ENCODE peak calls at places on chromosomes 12 and 14, in six cellular contexts. One of them, this sample, is unnamed.

GRCh38 chr12:254039-254438 is 8.6 kb downstream of the SLC6A13 start:
- DNase-seq in body of pancreas: no peak
- DNase-seq in endothelial cell of umbilical vein: no peak
- DNase-seq in ovary: no peak
- DNase-seq in HCT116: no peak
- DNase-seq in NB4: no peak
- DNase-seq in this sample: no peak

GRCh38 chr14:51855234-51855633 is 5.2 kb upstream of the GNG2 start:
- DNase-seq in NB4: no peak
- DNase-seq in body of pancreas: no peak
- DNase-seq in endothelial cell of umbilical vein: no peak
- DNase-seq in ovary: no peak
- DNase-seq in HCT116: no peak
- DNase-seq in this sample: no peak

GRCh38 chr14:82075566-82075965 is 541.9 kb upstream of the SEL1L start:
- DNase-seq in endothelial cell of umbilical vein: no peak
- DNase-seq in body of pancreas: peak; percentile 48
- DNase-seq in NB4: peak; percentile 44
- DNase-seq in HCT116: no peak
- DNase-seq in ovary: no peak
- DNase-seq in this sample: peak; percentile 27

GRCh38 chr14:30908826-30909225 is 34.5 kb downstream of the COCH start:
- DNase-seq in endothelial cell of umbilical vein: no peak
- DNase-seq in NB4: no peak
- DNase-seq in body of pancreas: no peak
- DNase-seq in HCT116: no peak
- DNase-seq in ovary: no peak
- DNase-seq in this sample: no peak

GRCh38 chr12:99984271-99985128 is at the start of gene ANKS1B:
- DNase-seq in body of pancreas: peak; percentile 40
- DNase-seq in NB4: peak; percentile 66
- DNase-seq in HCT116: no peak
- DNase-seq in ovary: peak; percentile 27
- DNase-seq in endothelial cell of umbilical vein: peak; percentile 19
- DNase-seq in this sample: peak; percentile 49

GRCh38 chr14:34665785-34666425 is 36.0 kb upstream of the SNX6 start:
- DNase-seq in endothelial cell of umbilical vein: peak; percentile 89
- DNase-seq in ovary: no peak
- DNase-seq in NB4: peak; percentile 26
- DNase-seq in body of pancreas: no peak
- DNase-seq in HCT116: no peak
- DNase-seq in this sample: no peak

GRCh38 chr14:45252356-45253069 is 489 bp downstream of the MIS18BP1 start:
- DNase-seq in HCT116: no peak
- DNase-seq in NB4: peak; percentile 53
- DNase-seq in body of pancreas: no peak
- DNase-seq in ovary: no peak
- DNase-seq in endothelial cell of umbilical vein: peak; percentile 42
- DNase-seq in this sample: no peak

GRCh38 chr14:90624228-90624627 is 192.0 kb downstream of the TTC7B start:
- DNase-seq in NB4: peak; percentile 81
- DNase-seq in body of pancreas: no peak
- DNase-seq in ovary: no peak
- DNase-seq in endothelial cell of umbilical vein: peak; percentile 55
- DNase-seq in HCT116: peak; percentile 42
- DNase-seq in this sample: no peak

DNA sequence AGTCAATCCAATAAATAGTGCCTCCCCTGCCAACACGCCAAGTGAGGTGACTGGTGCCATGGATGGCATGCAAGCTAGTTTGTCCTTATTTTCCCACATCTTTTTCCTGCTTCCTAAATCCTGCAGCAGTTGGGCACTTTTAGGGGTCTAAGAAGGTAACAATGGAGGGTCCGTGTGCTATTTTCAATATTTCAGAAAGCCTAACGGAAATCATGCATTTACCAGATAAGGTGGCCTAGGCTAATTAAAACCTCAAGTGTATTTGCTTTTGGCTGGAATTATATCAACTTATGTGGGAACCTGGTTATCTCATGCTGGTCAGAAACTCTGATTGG is 4.9 kb downstream of the ITGA5 start:
- DNase-seq in ovary: no peak
- DNase-seq in endothelial cell of umbilical vein: peak; percentile 83
- DNase-seq in NB4: no peak
- DNase-seq in body of pancreas: no peak
- DNase-seq in HCT116: no peak
- DNase-seq in this sample: no peak
- H3K4me3 ChIP-seq in ovary: peak overlapping the region; percentile 17
- H3K4me3 ChIP-seq in endothelial cell of umbilical vein: peak overlapping the region; percentile 27
- H3K4me3 ChIP-seq in NB4: peak overlapping the region; percentile 62
- H3K4me3 ChIP-seq in body of pancreas: no peak overlapping the region
- H3K4me3 ChIP-seq in HCT116: no peak overlapping the region
- H3K4me3 ChIP-seq in this sample: peak overlapping the region; percentile 23

GRCh38 chr14:50798048-50798421 is 32.9 kb downstream of the NIN start:
- DNase-seq in HCT116: no peak
- DNase-seq in endothelial cell of umbilical vein: no peak
- DNase-seq in NB4: no peak
- DNase-seq in body of pancreas: no peak
- DNase-seq in ovary: no peak
- DNase-seq in this sample: no peak
- TF ChIP-seq POLR2A in HCT116: no peak
- TF ChIP-seq POLR2A in endothelial cell of umbilical vein: no peak
- TF ChIP-seq POLR2A in NB4: no peak
- TF ChIP-seq POLR2A in body of pancreas: no peak
- TF ChIP-seq POLR2A in ovary: no peak
- TF ChIP-seq POLR2A in this sample: no peak

DNA sequence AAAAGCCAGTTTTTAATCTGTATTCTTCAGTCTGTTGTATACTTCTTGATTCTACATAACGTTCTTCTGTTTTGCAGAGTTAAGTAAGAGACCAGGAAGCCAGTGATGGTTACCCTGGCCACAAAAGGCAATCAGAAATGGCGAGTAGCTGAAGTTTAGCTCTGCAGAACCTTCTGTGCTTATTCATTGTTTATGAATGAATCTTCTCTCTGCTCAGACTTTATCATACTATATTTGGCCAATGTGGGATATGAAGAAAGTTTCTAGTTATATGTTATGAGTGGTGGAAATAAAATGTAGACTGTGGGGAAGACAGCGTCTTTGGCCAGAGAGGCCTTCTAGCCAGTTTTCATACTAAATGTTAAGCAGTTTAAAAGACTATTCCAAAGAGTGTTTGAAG is 249.9 kb upstream of the RGS6 start:
- DNase-seq in NB4: no peak
- DNase-seq in HCT116: no peak
- DNase-seq in endothelial cell of umbilical vein: no peak
- DNase-seq in ovary: no peak
- DNase-seq in body of pancreas: no peak
- DNase-seq in this sample: no peak
- H3K4me3 ChIP-seq in NB4: no peak overlapping the region
- H3K4me3 ChIP-seq in HCT116: no peak overlapping the region
- H3K4me3 ChIP-seq in endothelial cell of umbilical vein: no peak overlapping the region
- H3K4me3 ChIP-seq in ovary: no peak overlapping the region
- H3K4me3 ChIP-seq in body of pancreas: no peak overlapping the region
- H3K4me3 ChIP-seq in this sample: no peak overlapping the region

DNA sequence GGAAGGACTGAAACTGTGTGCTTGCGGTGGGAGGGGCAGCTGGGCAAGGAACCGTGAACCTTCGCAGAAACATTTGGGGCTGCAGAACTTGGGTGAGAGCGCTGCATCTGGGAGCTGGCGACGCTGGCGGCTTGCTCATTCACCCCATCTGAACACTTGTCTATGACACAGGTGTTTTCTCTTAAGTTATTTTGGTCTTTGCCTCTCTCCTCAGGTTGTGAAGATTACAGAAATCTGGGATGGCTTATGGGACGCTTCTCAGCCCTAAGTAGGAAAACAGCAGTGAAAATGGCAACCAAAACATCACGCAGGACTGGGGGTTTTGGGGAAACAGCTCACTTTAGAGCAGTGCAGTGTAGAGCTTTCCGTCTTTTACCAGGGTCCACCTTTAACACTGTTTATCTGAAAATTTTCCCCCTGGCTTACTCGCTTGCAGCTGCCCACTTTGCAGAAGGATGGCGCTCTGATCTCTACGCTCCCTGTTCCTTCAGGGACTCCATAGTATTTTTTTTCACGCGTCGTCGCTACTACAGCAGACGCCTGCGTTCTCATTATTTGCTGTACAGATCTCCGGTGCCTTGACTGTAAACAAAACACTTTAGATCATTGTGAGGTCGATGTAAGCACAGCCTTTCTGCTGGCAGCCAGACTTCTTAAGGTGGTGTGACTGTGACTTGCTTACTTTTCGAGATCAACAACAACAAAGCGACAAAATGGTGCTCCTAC is 2.7 kb upstream of the CDKN1B start:
- DNase-seq in body of pancreas: peak; percentile 42
- DNase-seq in HCT116: no peak
- DNase-seq in NB4: peak; percentile 31
- DNase-seq in endothelial cell of umbilical vein: peak; percentile 80
- DNase-seq in ovary: peak; percentile 60
- DNase-seq in this sample: peak; percentile 54
- TF ChIP-seq POLR2A in body of pancreas: peak; percentile 31
- TF ChIP-seq POLR2A in HCT116: no peak
- TF ChIP-seq POLR2A in NB4: no peak
- TF ChIP-seq POLR2A in endothelial cell of umbilical vein: no peak
- TF ChIP-seq POLR2A in ovary: peak; percentile 44
- TF ChIP-seq POLR2A in this sample: no peak

DNA sequence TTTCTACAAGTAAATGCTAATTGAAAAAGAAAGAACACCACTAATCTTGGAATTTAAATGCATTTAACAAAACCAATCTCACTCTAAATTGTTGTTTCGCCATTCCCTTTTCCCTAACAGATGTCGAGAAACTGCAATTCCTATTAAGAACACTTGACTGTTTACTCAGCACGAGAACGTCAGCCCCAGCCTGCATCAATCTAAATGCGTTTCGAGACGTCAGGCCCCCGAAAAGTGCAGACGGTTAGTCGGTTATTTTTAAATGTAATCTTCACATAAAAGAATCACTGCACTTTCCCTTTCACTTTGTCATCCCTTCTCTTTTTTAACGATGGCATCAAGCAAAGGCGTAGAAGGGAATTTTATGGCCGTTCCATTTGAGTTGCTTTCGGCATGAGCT is 837.6 kb downstream of the VRK1 start:
- DNase-seq in HCT116: no peak
- DNase-seq in NB4: no peak
- DNase-seq in endothelial cell of umbilical vein: no peak
- DNase-seq in ovary: no peak
- DNase-seq in body of pancreas: no peak
- DNase-seq in this sample: no peak
- H3K4me3 ChIP-seq in HCT116: no peak overlapping the region
- H3K4me3 ChIP-seq in NB4: no peak overlapping the region
- H3K4me3 ChIP-seq in endothelial cell of umbilical vein: no peak overlapping the region
- H3K4me3 ChIP-seq in ovary: no peak overlapping the region
- H3K4me3 ChIP-seq in body of pancreas: no peak overlapping the region
- H3K4me3 ChIP-seq in this sample: peak overlapping the region; percentile 25

GRCh38 chr12:52052471-52053186 is 1.4 kb downstream of the NR4A1 start:
- DNase-seq in HCT116: no peak
- DNase-seq in body of pancreas: peak; percentile 13
- DNase-seq in endothelial cell of umbilical vein: no peak
- DNase-seq in NB4: no peak
- DNase-seq in ovary: peak; percentile 66
- DNase-seq in this sample: peak; percentile 77

GRCh38 chr12:52049688-52050087 is 1.6 kb upstream of the NR4A1 start:
- DNase-seq in NB4: no peak
- DNase-seq in ovary: no peak
- DNase-seq in HCT116: no peak
- DNase-seq in endothelial cell of umbilical vein: no peak
- DNase-seq in body of pancreas: no peak
- DNase-seq in this sample: no peak

GRCh38 chr12:52049286-52049685 is 2.0 kb upstream of the NR4A1 start:
- DNase-seq in endothelial cell of umbilical vein: no peak
- DNase-seq in ovary: no peak
- DNase-seq in NB4: no peak
- DNase-seq in body of pancreas: no peak
- DNase-seq in HCT116: no peak
- DNase-seq in this sample: no peak

GRCh38 chr12:52050116-52050770 is 999 bp upstream of the NR4A1 start:
- DNase-seq in body of pancreas: peak; percentile 62
- DNase-seq in NB4: no peak
- DNase-seq in endothelial cell of umbilical vein: no peak
- DNase-seq in HCT116: no peak
- DNase-seq in ovary: peak; percentile 81
- DNase-seq in this sample: peak; percentile 67

DNA sequence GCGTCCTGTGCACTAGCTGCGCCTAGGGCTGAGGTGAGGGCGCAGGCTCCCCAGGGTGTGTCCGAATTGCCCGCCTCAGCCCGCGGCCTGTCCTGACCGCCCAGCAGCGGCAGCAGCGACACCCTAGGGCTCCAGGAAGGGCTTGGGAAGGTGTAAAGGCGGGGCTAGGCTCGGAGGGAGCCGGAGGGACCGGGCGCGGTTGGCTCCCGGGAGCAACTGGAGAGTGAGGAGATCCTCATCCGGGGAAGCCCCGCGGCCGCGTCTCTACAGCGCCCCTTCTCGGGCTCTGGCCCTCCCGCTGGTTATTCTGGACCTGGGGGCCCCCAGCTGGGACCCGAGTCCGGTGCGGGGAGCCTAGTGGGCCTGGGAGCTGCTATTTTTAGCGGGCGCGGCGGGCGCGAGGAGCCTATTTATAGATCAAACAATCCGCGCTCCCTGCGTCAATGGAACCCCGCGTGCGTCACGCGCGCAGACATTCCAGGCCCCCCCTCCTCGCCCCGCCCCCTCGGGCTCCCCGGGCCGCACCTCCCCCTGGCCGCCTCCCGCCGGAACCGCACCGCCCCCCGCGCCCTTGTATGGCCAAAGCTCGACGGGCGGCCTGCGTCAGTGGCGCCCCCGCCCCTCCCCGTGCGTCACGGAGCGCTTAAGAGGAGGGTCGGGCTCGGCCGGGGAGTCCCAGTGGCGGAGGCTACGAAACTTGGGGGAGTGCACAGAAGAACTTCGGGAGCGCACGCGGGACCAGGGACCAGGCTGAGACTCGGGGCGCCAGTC is at the start of gene NR4A1:
- DNase-seq in NB4: peak; percentile 94
- DNase-seq in endothelial cell of umbilical vein: peak; percentile 96
- DNase-seq in HCT116: peak; percentile 87
- DNase-seq in ovary: peak; percentile 100
- DNase-seq in body of pancreas: peak; percentile 97
- DNase-seq in this sample: peak; percentile 99
- TF ChIP-seq POLR2A in NB4: peak; percentile 30
- TF ChIP-seq POLR2A in endothelial cell of umbilical vein: no peak
- TF ChIP-seq POLR2A in HCT116: peak; percentile 63
- TF ChIP-seq POLR2A in ovary: peak; percentile 98
- TF ChIP-seq POLR2A in body of pancreas: peak; percentile 79
- TF ChIP-seq POLR2A in this sample: no peak

GRCh38 chr12:106133136-106134087 is 5.3 kb downstream of the NUAK1 start:
- DNase-seq in endothelial cell of umbilical vein: no peak
- DNase-seq in body of pancreas: no peak
- DNase-seq in NB4: no peak
- DNase-seq in HCT116: no peak
- DNase-seq in ovary: no peak
- DNase-seq in this sample: no peak

GRCh38 chr12:106134294-106134949 is 4.3 kb downstream of the NUAK1 start:
- DNase-seq in ovary: peak; percentile 17
- DNase-seq in body of pancreas: no peak
- DNase-seq in HCT116: no peak
- DNase-seq in endothelial cell of umbilical vein: no peak
- DNase-seq in NB4: no peak
- DNase-seq in this sample: no peak

GRCh38 chr12:106135781-106136180 is 3.0 kb downstream of the NUAK1 start:
- DNase-seq in endothelial cell of umbilical vein: peak; percentile 82
- DNase-seq in HCT116: no peak
- DNase-seq in ovary: peak; percentile 16
- DNase-seq in body of pancreas: no peak
- DNase-seq in NB4: no peak
- DNase-seq in this sample: no peak

GRCh38 chr12:106136263-106136662 is 2.5 kb downstream of the NUAK1 start:
- DNase-seq in endothelial cell of umbilical vein: peak; percentile 90
- DNase-seq in body of pancreas: peak; percentile 88
- DNase-seq in HCT116: peak; percentile 37
- DNase-seq in NB4: peak; percentile 83
- DNase-seq in ovary: peak; percentile 94
- DNase-seq in this sample: peak; percentile 90

GRCh38 chr12:106135075-106135474 is 3.7 kb downstream of the NUAK1 start:
- DNase-seq in body of pancreas: no peak
- DNase-seq in NB4: no peak
- DNase-seq in ovary: no peak
- DNase-seq in HCT116: no peak
- DNase-seq in endothelial cell of umbilical vein: no peak
- DNase-seq in this sample: no peak
- H3K4me3 ChIP-seq in body of pancreas: no peak overlapping the region
- H3K4me3 ChIP-seq in NB4: no peak overlapping the region
- H3K4me3 ChIP-seq in ovary: peak overlapping the region; percentile 6
- H3K4me3 ChIP-seq in HCT116: no peak overlapping the region
- H3K4me3 ChIP-seq in endothelial cell of umbilical vein: no peak overlapping the region
- H3K4me3 ChIP-seq in this sample: peak overlapping the region; percentile 76

This sample was measured in stomach.